ENCODE peak calls at places on chromosome 17, in ten cellular contexts. V, M, T, F, C, O, K, X, U and Y are unnamed samples.

GRCh38 chr17:74176546-74177001 is 26.9 kb upstream of the RPL38 start:
- DNase-seq in F (peak; percentile 82), M (peak; percentile 56), T (peak; percentile 57), K (peak; percentile 49), X (peak; percentile 93), U (peak; percentile 24), O (peak; percentile 48), V (peak; percentile 84), C (peak; percentile 67), Y (peak; percentile 27)

GRCh38 chr17:62652251-62653001 is 25.0 kb downstream of the MRC2 start:
- DNase-seq in V (no peak), C (peak; percentile 68), O (peak; percentile 75), K (peak; percentile 72), M (peak; percentile 47), U (peak; percentile 24), F (peak; percentile 35), T (peak; percentile 83), X (no peak), Y (peak; percentile 43)

GRCh38 chr17:10628756-10629155 is 28.4 kb downstream of the MYH3 start:
- DNase-seq in V (peak; percentile 76), K (no peak), C (no peak), M (no peak), X (no peak), O (no peak), T (no peak), U (no peak), F (no peak), Y (no peak)

GRCh38 chr17:74833501-74834361 is 26.0 kb downstream of the GRIN2C start:
- DNase-seq in C (no peak), V (no peak), K (peak; percentile 49), O (peak; percentile 52), F (no peak), X (peak; percentile 72), U (no peak), T (no peak), M (peak; percentile 22), Y (no peak)

GRCh38 chr17:64202683-64203430 is 60.2 kb downstream of the TEX2 start:
- DNase-seq in T (no peak), C (no peak), X (no peak), U (no peak), K (no peak), O (peak; percentile 82), F (no peak), M (peak; percentile 90), V (no peak), Y (peak; percentile 71)

GRCh38 chr17:69286257-69286656 is 40.7 kb downstream of the ABCA5 start:
- DNase-seq in X (no peak), T (no peak), M (no peak), O (no peak), F (no peak), K (no peak), U (no peak), V (no peak), C (no peak), Y (no peak)

GRCh38 chr17:40598021-40598927 is 33.0 kb upstream of the CCR7 start:
- DNase-seq in O (no peak), X (no peak), C (no peak), F (no peak), U (peak; percentile 63), T (no peak), M (no peak), V (no peak), K (no peak), Y (no peak)

GRCh38 chr17:1488826-1489275 is 3.6 kb downstream of the MYO1C start:
- DNase-seq in T (no peak), V (no peak), K (no peak), X (no peak), C (no peak), M (no peak), F (no peak), U (no peak), O (no peak), Y (no peak)

GRCh38 chr17:50045154-50045553 is 10.8 kb upstream of the ITGA3 start:
- DNase-seq in C (no peak), K (no peak), X (no peak), O (no peak), V (no peak), M (no peak), F (no peak), U (no peak), T (no peak), Y (no peak)

GRCh38 chr17:41178843-41179616 is 1.0 kb upstream of the KRTAP4-2 start:
- DNase-seq in O (peak; percentile 15), T (no peak), K (no peak), M (no peak), V (no peak), F (no peak), X (no peak), U (no peak), C (no peak), Y (no peak)

GRCh38 chr17:72472116-72472515 is 351.3 kb downstream of the SOX9 start:
- DNase-seq in O (no peak), U (no peak), F (no peak), T (no peak), K (no peak), X (no peak), C (no peak), M (no peak), V (no peak), Y (no peak)

DNA sequence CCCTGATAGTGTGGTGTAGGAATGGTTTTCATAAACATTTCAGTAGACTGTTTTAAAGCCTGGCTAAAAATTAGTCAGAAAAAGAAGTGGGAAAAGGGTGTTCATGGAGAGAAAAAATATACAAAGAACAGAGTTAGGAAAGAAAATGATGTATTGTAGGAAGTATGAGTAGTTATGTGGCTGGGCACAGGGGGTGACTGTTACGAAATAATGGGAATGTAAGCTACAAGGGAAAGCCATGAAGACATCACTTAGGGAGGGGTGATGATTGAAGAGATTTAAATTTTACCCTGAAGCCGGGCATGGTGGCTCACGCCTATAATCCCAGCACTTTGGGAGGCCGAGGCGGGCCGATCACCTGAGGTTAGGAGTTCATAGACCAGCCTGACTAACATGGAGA is 55.3 kb downstream of the NUP88 start:
- DNase-seq in T (no peak), C (no peak), K (no peak), O (peak; percentile 83), U (no peak), F (no peak), V (no peak), M (no peak), X (no peak), Y (no peak)
- H3K27ac ChIP-seq in T (no peak overlapping the region), C (no peak overlapping the region), K (no peak overlapping the region), O (no peak overlapping the region), U (no peak overlapping the region), F (no peak overlapping the region), V (no peak overlapping the region), M (no peak overlapping the region), X (no peak overlapping the region), Y (no peak overlapping the region)

DNA sequence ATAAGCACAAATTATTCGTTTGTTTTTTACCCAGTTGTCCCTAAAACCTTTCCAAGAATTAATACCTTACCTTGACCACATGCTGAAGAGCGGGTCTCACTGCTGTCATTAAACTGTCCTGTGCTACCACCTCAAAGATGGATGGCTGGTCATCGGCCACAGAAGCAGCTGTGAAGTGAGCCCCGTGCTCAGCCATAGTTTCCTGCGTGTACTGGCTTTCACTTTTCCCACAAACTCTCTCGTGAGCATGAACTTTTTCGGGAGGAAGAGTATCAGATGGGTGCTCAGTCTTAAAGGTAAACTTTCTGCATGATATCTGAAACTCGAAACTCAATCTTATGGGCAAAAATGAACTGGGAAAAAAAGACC is 561 bp downstream of the PEX12 start:
- DNase-seq in U (no peak), K (no peak), M (peak; percentile 11), F (no peak), O (peak; percentile 18), T (no peak), C (peak; percentile 28), V (no peak), X (no peak), Y (no peak)
- H3K27ac ChIP-seq in U (peak overlapping the region; percentile 88), K (peak overlapping the region; percentile 89), M (peak overlapping the region; percentile 53), F (peak overlapping the region; percentile 89), O (peak overlapping the region; percentile 83), T (no peak overlapping the region), C (peak overlapping the region; percentile 78), V (no peak overlapping the region), X (peak overlapping the region; percentile 92), Y (peak overlapping the region; percentile 79)

GRCh38 chr17:17709815-17710321 is 28.6 kb downstream of the RAI1 start:
- DNase-seq in T (no peak), O (no peak), X (no peak), M (no peak), U (no peak), C (no peak), F (no peak), K (no peak), V (no peak), Y (no peak)

GRCh38 chr17:17710355-17710727 is 29.1 kb downstream of the RAI1 start:
- DNase-seq in K (no peak), O (no peak), U (no peak), C (no peak), M (no peak), V (no peak), X (no peak), F (no peak), T (no peak), Y (no peak)

GRCh38 chr17:17708301-17708700 is 27.0 kb downstream of the RAI1 start:
- DNase-seq in C (no peak), U (no peak), M (no peak), V (no peak), F (no peak), T (no peak), O (no peak), X (no peak), K (no peak), Y (no peak)

GRCh38 chr17:17710728-17711541 is 29.7 kb downstream of the RAI1 start:
- DNase-seq in K (no peak), V (peak; percentile 92), X (no peak), U (no peak), T (peak; percentile 95), C (peak; percentile 89), M (peak; percentile 86), O (peak; percentile 93), F (no peak), Y (no peak)

GRCh38 chr17:17708816-17709215 is 27.6 kb downstream of the RAI1 start:
- DNase-seq in T (no peak), F (no peak), C (no peak), M (no peak), X (no peak), K (no peak), V (no peak), O (no peak), U (no peak), Y (no peak)
- H3K27ac ChIP-seq in T (no peak overlapping the region), F (no peak overlapping the region), C (no peak overlapping the region), M (no peak overlapping the region), X (no peak overlapping the region), K (no peak overlapping the region), V (no peak overlapping the region), O (no peak overlapping the region), U (no peak overlapping the region), Y (no peak overlapping the region)

DNA sequence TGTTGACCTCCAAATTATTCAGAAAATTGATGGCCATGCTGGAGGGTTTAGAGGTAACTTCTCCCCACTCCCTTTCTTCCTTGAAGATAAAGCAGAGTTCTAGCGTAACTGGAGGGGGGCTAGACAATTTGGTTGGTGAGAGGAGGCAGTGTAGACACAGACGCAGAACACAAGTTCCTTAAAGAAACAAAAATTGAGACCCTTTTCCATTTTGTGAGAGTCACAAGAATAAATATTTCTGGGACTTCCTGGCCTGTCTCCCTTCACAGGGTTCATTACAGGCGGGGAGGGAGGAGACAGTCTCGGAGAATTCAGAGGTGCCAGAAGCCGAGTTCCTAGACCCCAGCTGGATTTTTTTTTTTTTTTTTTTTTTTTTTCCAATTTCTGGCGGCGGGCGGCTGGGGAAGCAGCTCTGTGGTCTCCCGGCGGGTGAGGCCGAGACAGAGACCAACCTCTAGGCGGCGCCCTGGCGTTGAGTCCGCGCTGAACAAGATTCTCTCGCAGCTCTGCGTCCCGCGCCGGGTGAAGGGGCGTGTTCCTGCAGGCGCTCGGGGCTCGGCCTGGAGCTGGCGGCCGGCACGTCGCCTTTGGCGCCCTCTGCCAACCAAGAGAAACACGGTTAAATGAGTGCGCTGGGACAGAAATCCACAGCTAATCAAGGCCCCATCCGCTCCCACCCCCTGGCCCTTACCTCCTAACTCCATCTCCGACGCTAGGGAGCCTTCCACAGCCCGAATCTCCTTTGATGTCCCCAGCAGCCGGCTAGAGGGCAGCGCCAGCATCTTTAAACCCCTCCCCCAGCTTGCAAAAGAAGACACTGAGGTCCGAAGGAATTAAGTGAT is 10.2 kb upstream of the HOXB9 start:
- DNase-seq in T (peak; percentile 93), K (peak; percentile 52), X (peak; percentile 97), O (peak; percentile 48), C (peak; percentile 60), F (peak; percentile 93), V (peak; percentile 99), U (peak; percentile 75), M (no peak), Y (peak; percentile 19)
- H3K27ac ChIP-seq in T (no peak overlapping the region), K (no peak overlapping the region), X (no peak overlapping the region), O (no peak overlapping the region), C (no peak overlapping the region), F (no peak overlapping the region), V (no peak overlapping the region), U (no peak overlapping the region), M (no peak overlapping the region), Y (no peak overlapping the region)